ENCODE peak calls at places on chromosomes 1 and 21, in four cellular contexts. J is prostate gland, P is ovary, C is K562. D is an unnamed sample.

GRCh38 chr21:43884012-43884860 is 19.2 kb downstream of the AGPAT3 start:
- DNase-seq in J (no peak), P (no peak), C (peak; percentile 98), D (no peak)

GRCh38 chr1:41882068-41882477 is 36.6 kb downstream of the HIVEP3 start:
- DNase-seq in J (peak; percentile 82), P (no peak), C (peak; percentile 88), D (no peak)

GRCh38 chr1:246659594-246660140 is 64.5 kb upstream of the SCCPDH start:
- DNase-seq in J (no peak), P (no peak), C (no peak), D (no peak)

GRCh38 chr21:38793060-38793459 is 12.7 kb upstream of the ETS2 start:
- DNase-seq in J (no peak), P (no peak), C (no peak), D (no peak)

GRCh38 chr1:41983451-41983850 is 64.7 kb upstream of the HIVEP3 start:
- DNase-seq in J (no peak), P (no peak), C (no peak), D (no peak)

GRCh38 chr1:197352011-197352410 is 84.0 kb downstream of the CRB1 start:
- DNase-seq in J (no peak), P (no peak), C (no peak), D (no peak)

GRCh38 chr1:24018611-24019580 is 38.8 kb upstream of the SRSF10 start:
- DNase-seq in J (peak; percentile 99), P (peak; percentile 97), C (peak; percentile 82), D (peak; percentile 55)

GRCh38 chr1:101365186-101365585 is 128.4 kb downstream of the S1PR1 start:
- DNase-seq in J (no peak), P (no peak), C (no peak), D (no peak)

GRCh38 chr1:205530116-205530515 is 25.6 kb downstream of the CDK18 start:
- DNase-seq in J (no peak), P (no peak), C (no peak), D (no peak)

GRCh38 chr1:87572891-87573290 is 244.2 kb downstream of the LMO4 start:
- DNase-seq in J (no peak), P (no peak), C (no peak), D (no peak)

GRCh38 chr21:42609806-42610205 is 43.6 kb upstream of the PDE9A start:
- DNase-seq in J (no peak), P (no peak), C (no peak), D (no peak)

GRCh38 chr1:205244383-205244782 is 16.6 kb downstream of the TMCC2 start:
- DNase-seq in J (no peak), P (no peak), C (no peak), D (no peak)

GRCh38 chr1:151811181-151811580 is 6.0 kb upstream of the LINGO4 start:
- DNase-seq in J (no peak), P (no peak), C (peak; percentile 15), D (no peak)

GRCh38 chr1:21896652-21897532 is 40.2 kb downstream of the HSPG2 start:
- DNase-seq in J (peak; percentile 71), P (peak; percentile 57), C (peak; percentile 88), D (no peak)

GRCh38 chr21:14762734-14763694 is 216.9 kb upstream of the SAMSN1 start:
- DNase-seq in J (no peak), P (no peak), C (peak; percentile 92), D (no peak)

GRCh38 chr1:182301467-182302198 is 90.0 kb downstream of the GLUL start:
- DNase-seq in J (peak; percentile 45), P (no peak), C (peak; percentile 87), D (no peak)

GRCh38 chr1:20322081-20322824 is 31.6 kb downstream of the VWA5B1 start:
- DNase-seq in J (no peak), P (no peak), C (no peak), D (no peak)

GRCh38 chr1:54254055-54254454 is 54.1 kb downstream of the MRPL37 start:
- DNase-seq in J (no peak), P (no peak), C (no peak), D (peak; percentile 76)

GRCh38 chr1:53860967-53861411 is 22.9 kb upstream of the NDC1 start:
- DNase-seq in J (no peak), P (no peak), C (peak; percentile 81), D (peak; percentile 26)

GRCh38 chr1:14552246-14552970 is 46.1 kb upstream of the KAZN start:
- DNase-seq in J (no peak), P (no peak), C (no peak), D (no peak)

GRCh38 chr1:239456788-239457187 is 70.4 kb downstream of the CHRM3 start:
- DNase-seq in J (no peak), P (no peak), C (no peak), D (no peak)

GRCh38 chr1:226223157-226223785 is at the start of gene MIXL1:
- DNase-seq in J (no peak), P (no peak), C (no peak), D (no peak)

GRCh38 chr1:224691526-224691925 is 75.4 kb downstream of the CNIH3 start:
- DNase-seq in J (no peak), P (no peak), C (no peak), D (no peak)

GRCh38 chr1:207004931-207005830 is 27.4 kb downstream of the C1orf116 start:
- DNase-seq in J (no peak), P (no peak), C (peak; percentile 88), D (peak; percentile 55)

GRCh38 chr1:219412772-219413171 is 200.1 kb downstream of the ZC3H11B start:
- DNase-seq in J (no peak), P (no peak), C (no peak), D (no peak)

GRCh38 chr21:46060596-46061061 is 37.3 kb upstream of the COL6A2 start:
- DNase-seq in J (no peak), P (peak; percentile 75), C (no peak), D (peak; percentile 96)

GRCh38 chr1:45512641-45513054 is 9.0 kb downstream of the PRDX1 start:
- DNase-seq in J (peak; percentile 67), P (no peak), C (peak; percentile 88), D (no peak)

GRCh38 chr1:70509996-70510876 is 99.2 kb downstream of the CTH start:
- DNase-seq in J (no peak), P (peak; percentile 25), C (peak; percentile 72), D (peak; percentile 23)

GRCh38 chr1:111163363-111163762 is 23.3 kb downstream of the CEPT1 start:
- DNase-seq in J (no peak), P (no peak), C (no peak), D (no peak)

GRCh38 chr1:56547473-56547872 is 31.9 kb downstream of the PLPP3 start:
- DNase-seq in J (no peak), P (no peak), C (no peak), D (no peak)

DNA sequence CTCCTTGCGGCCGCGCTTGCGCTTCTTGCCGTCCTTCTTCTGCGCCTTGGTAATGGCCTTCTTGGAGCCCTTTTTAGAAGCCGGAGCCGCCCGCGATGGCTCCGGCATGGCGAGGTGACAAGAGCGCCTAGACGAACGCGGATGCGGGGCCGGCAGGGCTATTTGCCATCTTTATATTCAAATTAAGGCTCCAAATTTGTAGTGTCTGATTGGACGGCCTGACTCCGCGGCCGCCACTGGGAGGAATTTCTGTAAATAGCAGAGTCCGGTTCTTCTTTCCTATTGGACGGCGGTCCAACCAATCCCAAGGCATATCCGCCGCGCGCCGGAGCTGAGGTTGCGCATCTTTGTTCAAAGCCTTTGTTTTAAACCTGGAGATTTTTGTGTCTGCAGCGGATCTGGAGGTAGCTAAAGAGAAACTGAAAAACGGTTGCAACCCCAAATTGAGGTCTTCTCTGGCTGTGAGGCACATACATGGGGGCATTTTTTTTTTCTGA is 22.6 kb upstream of the RNF187 start:
- DNase-seq in J (no peak), P (peak; percentile 37), C (no peak), D (no peak)
- TF ChIP-seq POLR2A in J (no peak), P (no peak), C (no peak), D (no peak)

DNA sequence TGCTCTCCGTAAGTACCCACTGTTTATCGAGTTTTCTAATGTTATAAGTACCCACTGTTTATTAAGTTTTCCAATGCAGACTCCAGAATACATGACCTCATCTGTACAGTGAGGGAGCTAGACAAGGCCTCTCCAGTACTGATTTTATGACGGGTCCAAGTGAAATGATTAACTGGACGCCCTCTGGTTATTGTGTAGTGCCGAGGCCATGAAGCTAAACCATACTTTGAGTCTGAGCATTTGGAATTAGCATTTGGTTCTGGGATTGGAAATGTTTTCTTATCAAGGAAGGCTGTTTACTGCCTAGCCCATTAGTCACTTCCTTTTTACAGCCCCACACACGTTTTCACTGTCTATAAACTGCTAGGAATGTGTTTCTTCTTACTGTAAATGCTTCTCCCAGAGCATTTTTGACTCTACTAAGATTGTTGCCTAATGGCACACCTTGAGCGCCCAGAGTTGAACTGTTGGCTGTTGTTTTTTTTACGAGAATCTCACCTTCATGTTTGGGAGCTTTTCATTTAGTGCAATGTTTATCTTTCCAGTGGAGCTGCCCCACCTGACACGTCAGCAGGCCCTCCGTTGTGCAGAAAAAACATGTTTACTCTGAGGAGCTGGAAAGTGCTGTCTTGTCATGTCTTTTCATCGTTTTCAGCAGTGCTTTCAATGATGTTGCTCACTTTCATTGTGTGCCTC is 26.9 kb downstream of the SPATA46 start:
- DNase-seq in J (no peak), P (no peak), C (peak; percentile 44), D (peak; percentile 54)
- TF ChIP-seq POLR2A in J (no peak), P (no peak), C (no peak), D (no peak)

GRCh38 chr1:65174585-65174984 is 26.6 kb downstream of the AK4 start:
- DNase-seq in J (peak; percentile 43), P (peak; percentile 31), C (no peak), D (peak; percentile 67)
- TF ChIP-seq POLR2A in J (no peak), P (no peak), C (no peak), D (no peak)

DNA sequence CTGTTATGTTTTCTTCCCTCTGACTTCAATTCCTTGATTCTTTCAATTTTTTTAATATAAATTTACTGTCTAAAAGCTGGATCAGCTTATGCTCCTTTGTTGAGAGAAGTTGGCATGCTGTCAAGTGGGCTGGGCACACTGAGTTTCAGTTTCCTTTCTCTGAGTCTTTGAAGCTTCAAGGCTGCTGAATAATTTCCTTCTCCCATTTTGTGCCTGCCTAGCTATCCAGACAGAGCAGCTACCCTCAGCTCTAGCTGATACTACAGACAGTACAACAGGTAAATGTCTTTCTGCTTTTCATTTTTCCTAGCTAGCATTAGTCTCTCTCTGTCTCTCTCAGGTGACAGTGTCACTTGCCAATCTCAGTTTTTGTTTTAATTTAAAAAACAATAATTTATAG is at the start of gene IFI44:
- DNase-seq in J (peak; percentile 82), P (peak; percentile 77), C (no peak), D (peak; percentile 17)
- TF ChIP-seq POLR2A in J (no peak), P (no peak), C (no peak), D (peak; percentile 9)

GRCh38 chr21:32520885-32521735 is 64.2 kb downstream of the TCP10L start:
- DNase-seq in J (peak; percentile 65), P (peak; percentile 84), C (peak; percentile 24), D (peak; percentile 81)
- TF ChIP-seq POLR2A in J (no peak), P (no peak), C (no peak), D (no peak)

DNA sequence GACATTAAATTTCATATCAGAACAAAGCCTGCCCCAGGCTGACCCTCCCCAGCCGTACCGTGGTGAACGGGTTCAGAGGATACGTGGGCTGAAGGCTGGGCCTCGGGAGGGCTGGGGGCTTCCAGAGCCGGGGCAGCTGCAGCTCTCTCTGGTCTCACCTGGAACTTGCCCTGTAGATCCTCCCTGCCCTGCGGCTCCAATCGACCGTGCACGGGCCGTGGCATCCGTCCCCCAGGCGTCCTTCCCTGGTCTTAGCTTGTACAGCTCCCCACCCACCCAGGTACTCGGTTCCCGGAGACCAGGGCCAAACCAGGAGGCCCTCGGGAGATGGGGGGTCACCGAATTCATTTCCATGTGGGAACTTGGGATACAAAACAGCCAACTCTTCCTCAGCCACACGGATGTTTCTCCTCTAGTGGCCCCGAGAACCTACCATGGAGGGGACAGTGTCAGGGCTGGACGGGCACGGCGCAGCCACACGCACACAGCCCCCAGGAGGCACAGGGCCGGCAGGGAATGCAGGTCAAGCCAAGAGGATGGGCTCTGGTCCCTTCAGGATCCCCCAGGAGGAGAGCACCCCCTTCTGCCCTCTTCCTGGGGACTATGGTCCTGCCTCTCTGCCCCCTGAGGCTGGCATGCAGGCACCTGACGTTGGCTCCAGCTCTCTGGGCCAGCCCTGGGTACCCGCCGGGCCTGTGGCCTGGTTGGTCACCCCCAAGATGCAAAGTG is 3.1 kb downstream of the B3GALT6 start:
- DNase-seq in J (no peak), P (no peak), C (no peak), D (no peak)
- TF ChIP-seq POLR2A in J (no peak), P (no peak), C (no peak), D (no peak)